ENCODE peak calls at places on chromosomes 4 and X, in four cellular contexts. One of them, this sample, is unnamed.

GRCh38 chrX:39627257-39627656 is 470.5 kb downstream of the BCOR start:
- DNase-seq in Panc1: no peak
- DNase-seq in HepG2: no peak
- DNase-seq in HCT116: no peak
- DNase-seq in this sample: peak

GRCh38 chr4:185119927-185120630 is 23.0 kb upstream of the SLC25A4 start:
- DNase-seq in HCT116: no peak
- DNase-seq in Panc1: no peak
- DNase-seq in HepG2: no peak
- DNase-seq in this sample: peak

GRCh38 chr4:958836-959337 is 14.5 kb downstream of the DGKQ start:
- DNase-seq in Panc1: no peak
- DNase-seq in HepG2: no peak
- DNase-seq in HCT116: no peak
- DNase-seq in this sample: no peak

GRCh38 chr4:74875451-74875850 is 57.5 kb upstream of the PARM1 start:
- DNase-seq in Panc1: no peak
- DNase-seq in HCT116: no peak
- DNase-seq in HepG2: no peak
- DNase-seq in this sample: no peak

GRCh38 chrX:41245641-41246040 is 88.3 kb upstream of the DDX3X start:
- DNase-seq in HCT116: no peak
- DNase-seq in HepG2: no peak
- DNase-seq in Panc1: no peak
- DNase-seq in this sample: no peak

GRCh38 chrX:17769701-17770269 is 32.5 kb downstream of the SCML1 start:
- DNase-seq in HepG2: no peak
- DNase-seq in Panc1: no peak
- DNase-seq in HCT116: no peak
- DNase-seq in this sample: no peak

GRCh38 chrX:46209768-46210167 is 335.5 kb downstream of the ZNF674 start:
- DNase-seq in Panc1: no peak
- DNase-seq in HCT116: peak
- DNase-seq in HepG2: no peak
- DNase-seq in this sample: no peak

GRCh38 chr4:13917010-13917409 is 289.5 kb upstream of the BOD1L1 start:
- DNase-seq in Panc1: no peak
- DNase-seq in HepG2: no peak
- DNase-seq in HCT116: no peak
- DNase-seq in this sample: no peak

GRCh38 chr4:187208641-187209040 is 485.0 kb upstream of the FAT1 start:
- DNase-seq in HepG2: peak
- DNase-seq in HCT116: no peak
- DNase-seq in Panc1: no peak
- DNase-seq in this sample: no peak

GRCh38 chrX:76555816-76556215 is 128.3 kb downstream of the MAGEE1 start:
- DNase-seq in HCT116: peak
- DNase-seq in HepG2: peak
- DNase-seq in Panc1: no peak
- DNase-seq in this sample: peak

GRCh38 chr4:101334963-101335572 is 12.3 kb downstream of the PPP3CA start:
- DNase-seq in HepG2: no peak
- DNase-seq in HCT116: no peak
- DNase-seq in Panc1: no peak
- DNase-seq in this sample: no peak

GRCh38 chr4:168537086-168537485 is 40.2 kb downstream of the PALLD start:
- DNase-seq in HCT116: no peak
- DNase-seq in Panc1: no peak
- DNase-seq in HepG2: no peak
- DNase-seq in this sample: no peak

GRCh38 chr4:8754634-8755589 is 116.7 kb downstream of the HMX1 start:
- DNase-seq in Panc1: no peak
- DNase-seq in HCT116: no peak
- DNase-seq in HepG2: no peak
- DNase-seq in this sample: no peak

GRCh38 chr4:155818639-155819038 is 47.4 kb downstream of the ASIC5 start:
- DNase-seq in HCT116: no peak
- DNase-seq in Panc1: no peak
- DNase-seq in HepG2: no peak
- DNase-seq in this sample: no peak

GRCh38 chr4:154660052-154660451 is 47.6 kb upstream of the FGG start:
- DNase-seq in HCT116: no peak
- DNase-seq in HepG2: peak
- DNase-seq in Panc1: no peak
- DNase-seq in this sample: no peak

GRCh38 chr4:185405296-185405999 is 8.8 kb downstream of the ANKRD37 start:
- DNase-seq in HepG2: no peak
- DNase-seq in Panc1: no peak
- DNase-seq in HCT116: no peak
- DNase-seq in this sample: no peak

GRCh38 chrX:155334486-155335316 is at the start of gene CLIC2:
- DNase-seq in HCT116: no peak
- DNase-seq in Panc1: no peak
- DNase-seq in HepG2: no peak
- DNase-seq in this sample: peak

GRCh38 chrX:154074199-154074598 is 23.3 kb downstream of the MECP2 start:
- DNase-seq in Panc1: no peak
- DNase-seq in HepG2: peak
- DNase-seq in HCT116: no peak
- DNase-seq in this sample: no peak

GRCh38 chr4:184282895-184283654 is 65.4 kb upstream of the ENPP6 start:
- DNase-seq in Panc1: no peak
- DNase-seq in HCT116: no peak
- DNase-seq in HepG2: no peak
- DNase-seq in this sample: no peak

GRCh38 chr4:112592717-112593116 is 44.0 kb downstream of the ZGRF1 start:
- DNase-seq in HepG2: no peak
- DNase-seq in HCT116: no peak
- DNase-seq in Panc1: no peak
- DNase-seq in this sample: no peak

GRCh38 chr4:80097395-80098177 is 24.6 kb upstream of the ANTXR2 start:
- DNase-seq in HepG2: no peak
- DNase-seq in Panc1: no peak
- DNase-seq in HCT116: no peak
- DNase-seq in this sample: peak

GRCh38 chrX:68433155-68433980 is at the start of gene OPHN1:
- DNase-seq in HCT116: peak
- DNase-seq in HepG2: peak
- DNase-seq in Panc1: no peak
- DNase-seq in this sample: peak

GRCh38 chrX:118802857-118803256 is 20.8 kb upstream of the ZCCHC12 start:
- DNase-seq in HCT116: no peak
- DNase-seq in HepG2: no peak
- DNase-seq in Panc1: no peak
- DNase-seq in this sample: no peak

GRCh38 chr4:11529625-11530201 is 101.0 kb upstream of the HS3ST1 start:
- DNase-seq in HepG2: no peak
- DNase-seq in HCT116: no peak
- DNase-seq in Panc1: no peak
- DNase-seq in this sample: no peak

GRCh38 chr4:148376151-148376550 is 66.1 kb downstream of the NR3C2 start:
- DNase-seq in HCT116: peak
- DNase-seq in Panc1: no peak
- DNase-seq in HepG2: peak
- DNase-seq in this sample: no peak

GRCh38 chr4:123018391-123018755 is 96.0 kb upstream of the NUDT6 start:
- DNase-seq in HCT116: no peak
- DNase-seq in HepG2: no peak
- DNase-seq in Panc1: no peak
- DNase-seq in this sample: no peak

GRCh38 chr4:166675411-166675810 is 558.9 kb downstream of the SPOCK3 start:
- DNase-seq in HCT116: no peak
- DNase-seq in HepG2: no peak
- DNase-seq in Panc1: no peak
- DNase-seq in this sample: no peak

GRCh38 chrX:23066588-23067281 is 67.0 kb downstream of the DDX53 start:
- DNase-seq in HCT116: no peak
- DNase-seq in Panc1: no peak
- DNase-seq in HepG2: no peak
- DNase-seq in this sample: no peak

GRCh38 chr4:45186249-45186648 is 459.9 kb upstream of the GNPDA2 start:
- DNase-seq in HCT116: no peak
- DNase-seq in HepG2: no peak
- DNase-seq in Panc1: no peak
- DNase-seq in this sample: no peak

GRCh38 chrX:72169008-72169728 is 12.4 kb upstream of the PIN4 start:
- DNase-seq in Panc1: no peak
- DNase-seq in HepG2: no peak
- DNase-seq in HCT116: no peak
- DNase-seq in this sample: peak

GRCh38 chr4:95985791-95986190 is 145.9 kb downstream of the PDHA2 start:
- DNase-seq in HCT116: no peak
- DNase-seq in HepG2: no peak
- DNase-seq in Panc1: no peak
- DNase-seq in this sample: no peak

GRCh38 chr4:110514889-110515479 is 39.0 kb downstream of the ENPEP start:
- DNase-seq in HepG2: peak
- DNase-seq in HCT116: peak
- DNase-seq in Panc1: no peak
- DNase-seq in this sample: peak
- TF ChIP-seq TCF7L2 in HepG2: no peak
- TF ChIP-seq TCF7L2 in HCT116: no peak
- TF ChIP-seq TCF7L2 in Panc1: no peak
- TF ChIP-seq TCF7L2 in this sample: no peak

GRCh38 chrX:21930986-21931385 is 9.5 kb upstream of the SMS start:
- DNase-seq in HCT116: no peak
- DNase-seq in HepG2: no peak
- DNase-seq in Panc1: no peak
- DNase-seq in this sample: no peak

GRCh38 chrX:21933077-21933476 is 7.4 kb upstream of the SMS start:
- DNase-seq in Panc1: no peak
- DNase-seq in HCT116: no peak
- DNase-seq in HepG2: no peak
- DNase-seq in this sample: no peak

GRCh38 chrX:21929209-21929608 is 11.3 kb upstream of the SMS start:
- DNase-seq in HepG2: no peak
- DNase-seq in HCT116: no peak
- DNase-seq in Panc1: no peak
- DNase-seq in this sample: no peak

GRCh38 chrX:21934414-21934813 is 6.1 kb upstream of the SMS start:
- DNase-seq in HepG2: no peak
- DNase-seq in Panc1: no peak
- DNase-seq in HCT116: no peak
- DNase-seq in this sample: no peak

DNA sequence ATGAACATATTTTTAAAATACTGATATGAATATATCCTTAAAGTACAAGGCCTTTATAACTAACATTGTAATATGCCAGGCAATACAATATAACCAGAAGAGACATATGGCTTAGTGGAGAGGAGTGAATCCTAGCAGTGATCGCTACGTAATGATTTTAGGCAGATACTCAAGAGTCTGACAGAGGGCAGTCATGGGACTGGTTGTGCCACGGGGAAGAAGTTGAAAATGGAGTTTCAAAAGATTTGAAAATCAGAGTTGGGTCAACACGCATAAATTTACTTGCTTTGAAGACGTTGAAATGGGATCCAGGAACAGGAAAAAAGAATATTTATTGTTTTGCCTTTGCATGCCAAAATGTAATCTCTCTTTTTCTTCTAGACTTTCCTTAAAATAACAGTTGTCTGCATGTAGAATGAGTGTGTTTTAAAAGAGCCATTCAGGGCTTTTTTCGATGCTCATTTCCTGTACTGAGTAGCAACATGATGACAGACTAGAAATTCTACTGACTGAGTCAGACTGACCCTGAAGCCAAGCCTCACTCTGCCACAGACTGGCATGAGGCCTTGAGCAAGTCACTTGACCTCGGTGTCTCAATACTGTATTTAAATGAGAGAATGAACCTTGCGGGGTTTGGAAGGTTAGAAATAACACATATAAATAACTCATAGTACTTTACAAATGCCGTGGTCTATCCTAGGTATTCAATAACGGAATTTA is 8.1 kb upstream of the SMS start:
- DNase-seq in HepG2: peak
- DNase-seq in Panc1: peak
- DNase-seq in HCT116: no peak
- DNase-seq in this sample: no peak
- TF ChIP-seq TCF7L2 in HepG2: no peak
- TF ChIP-seq TCF7L2 in Panc1: no peak
- TF ChIP-seq TCF7L2 in HCT116: no peak
- TF ChIP-seq TCF7L2 in this sample: no peak

GRCh38 chr4:3407171-3407771 is 34.5 kb upstream of the HGFAC start:
- DNase-seq in HCT116: no peak
- DNase-seq in Panc1: no peak
- DNase-seq in HepG2: no peak
- DNase-seq in this sample: no peak
- TF ChIP-seq TCF7L2 in HCT116: no peak
- TF ChIP-seq TCF7L2 in Panc1: no peak
- TF ChIP-seq TCF7L2 in HepG2: no peak
- TF ChIP-seq TCF7L2 in this sample: no peak

GRCh38 chrX:53324803-53325202 is 43.4 kb upstream of the IQSEC2 start:
- DNase-seq in HepG2: no peak
- DNase-seq in Panc1: no peak
- DNase-seq in HCT116: no peak
- DNase-seq in this sample: no peak

GRCh38 chrX:53321216-53321942 is 40.0 kb upstream of the IQSEC2 start:
- DNase-seq in HepG2: no peak
- DNase-seq in HCT116: no peak
- DNase-seq in Panc1: no peak
- DNase-seq in this sample: peak

GRCh38 chrX:53324085-53324484 is 42.7 kb upstream of the IQSEC2 start:
- DNase-seq in HepG2: no peak
- DNase-seq in Panc1: no peak
- DNase-seq in HCT116: no peak
- DNase-seq in this sample: no peak

GRCh38 chrX:53321943-53322497 is 40.6 kb upstream of the IQSEC2 start:
- DNase-seq in HCT116: no peak
- DNase-seq in HepG2: no peak
- DNase-seq in Panc1: no peak
- DNase-seq in this sample: no peak

GRCh38 chrX:53323196-53323595 is 41.8 kb upstream of the IQSEC2 start:
- DNase-seq in HCT116: no peak
- DNase-seq in Panc1: no peak
- DNase-seq in HepG2: no peak
- DNase-seq in this sample: no peak
- TF ChIP-seq TCF7L2 in HCT116: no peak
- TF ChIP-seq TCF7L2 in Panc1: no peak
- TF ChIP-seq TCF7L2 in HepG2: no peak
- TF ChIP-seq TCF7L2 in this sample: no peak

DNA sequence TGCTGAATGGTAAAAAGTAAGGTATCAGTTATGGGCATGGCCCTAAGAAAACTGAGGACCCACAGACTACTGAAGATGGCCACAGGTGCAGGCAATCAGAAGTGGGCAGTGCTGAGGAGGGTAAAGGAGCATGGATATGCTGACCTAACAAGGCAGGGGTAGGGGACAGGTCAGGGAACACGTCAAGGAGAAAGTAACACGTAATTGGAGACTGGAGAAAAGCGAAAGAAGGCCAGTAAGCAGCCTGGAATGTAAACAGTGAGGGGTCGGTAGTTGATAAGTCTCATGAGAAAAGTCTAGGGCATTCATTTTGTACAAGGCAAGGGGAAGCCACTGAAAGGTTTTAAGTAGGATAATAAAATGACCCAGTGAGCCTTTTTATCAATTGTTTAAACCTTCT is 153.3 kb downstream of the PRDM5 start:
- DNase-seq in HepG2: no peak
- DNase-seq in Panc1: no peak
- DNase-seq in HCT116: peak
- DNase-seq in this sample: no peak
- TF ChIP-seq TCF7L2 in HepG2: no peak
- TF ChIP-seq TCF7L2 in Panc1: no peak
- TF ChIP-seq TCF7L2 in HCT116: no peak
- TF ChIP-seq TCF7L2 in this sample: no peak

This sample was measured in K562.